ENCODE peak calls at places on chromosomes 2 and 18, in five cellular contexts. S is CD8-positive, alpha-beta T cell; Z is CD4-positive, CD25-positive, alpha-beta regulatory T cell; J is AG04450; Q is mammary epithelial cell. U is an unnamed sample.

GRCh38 chr18:27922780-27923179 is 254.2 kb downstream of the CDH2 start:
- DNase-seq in Z (no peak), J (no peak), Q (no peak), S (no peak), U (no peak)

GRCh38 chr2:84725717-84726116 is 155.2 kb downstream of the TRABD2A start:
- DNase-seq in S (no peak), J (no peak), Z (no peak), Q (no peak), U (no peak)

GRCh38 chr18:2114289-2114688 is 457.0 kb downstream of the METTL4 start:
- DNase-seq in Z (no peak), J (no peak), Q (no peak), S (no peak), U (no peak)

GRCh38 chr2:157367704-157368103 is 42.1 kb upstream of the ERMN start:
- DNase-seq in Q (no peak), J (no peak), Z (no peak), S (no peak), U (no peak)

GRCh38 chr2:66443977-66444855 is 9.3 kb downstream of the MEIS1 start:
- DNase-seq in Z (no peak), Q (no peak), S (no peak), J (no peak), U (no peak)

GRCh38 chr18:48724455-48724854 is 185.6 kb downstream of the CTIF start:
- DNase-seq in J (no peak), S (no peak), Q (no peak), Z (no peak), U (no peak)

GRCh38 chr2:236242057-236242495 is 22.1 kb downstream of the ASB18 start:
- DNase-seq in J (no peak), Z (no peak), S (no peak), Q (no peak), U (no peak)

GRCh38 chr18:74524097-74524496 is 10.2 kb upstream of the CNDP1 start:
- DNase-seq in Z (no peak), J (no peak), Q (no peak), S (no peak), U (no peak)

GRCh38 chr2:70143314-70144150 is 47.3 kb downstream of the C2orf42 start:
- DNase-seq in Q (peak; percentile 44), S (peak; percentile 45), Z (peak; percentile 82), J (no peak), U (no peak)

GRCh38 chr2:239461551-239462515 is 61.0 kb upstream of the HDAC4 start:
- DNase-seq in S (no peak), Z (no peak), J (no peak), Q (no peak), U (no peak)

GRCh38 chr2:204108874-204109295 is 172.3 kb downstream of the ICOS start:
- DNase-seq in Z (peak; percentile 43), Q (no peak), J (no peak), S (peak; percentile 21), U (no peak)

GRCh38 chr2:95352291-95353054 is 50.0 kb upstream of the FAHD2A start:
- DNase-seq in Q (no peak), J (no peak), S (no peak), Z (no peak), U (no peak)

GRCh38 chr2:215430528-215431187 is 5.2 kb downstream of the FN1 start:
- DNase-seq in S (no peak), J (no peak), Z (no peak), Q (no peak), U (no peak)

GRCh38 chr2:204114294-204114693 is 177.7 kb downstream of the ICOS start:
- DNase-seq in J (no peak), Q (no peak), Z (no peak), S (no peak), U (no peak)

GRCh38 chr2:176755537-176756135 is 457.0 kb upstream of the HNRNPA3 start:
- DNase-seq in S (no peak), Q (no peak), J (no peak), Z (no peak), U (no peak)

GRCh38 chr2:109558076-109558882 is 55.5 kb downstream of the SEPTIN10 start:
- DNase-seq in Q (peak; percentile 81), S (no peak), Z (peak; percentile 33), J (no peak), U (peak; percentile 75)

GRCh38 chr2:181949047-181949446 is 36.6 kb upstream of the PPP1R1C start:
- DNase-seq in J (no peak), Q (peak; percentile 49), S (no peak), Z (no peak), U (peak; percentile 33)

GRCh38 chr2:238233625-238234024 is 6.2 kb downstream of the HES6 start:
- DNase-seq in J (no peak), Z (no peak), Q (no peak), S (no peak), U (no peak)

GRCh38 chr2:71602581-71602980 is 149.2 kb downstream of the DYSF start:
- DNase-seq in Z (no peak), S (no peak), J (no peak), Q (no peak), U (no peak)

GRCh38 chr18:26309283-26309682 is 83.0 kb downstream of the TAF4B start:
- DNase-seq in S (no peak), Z (no peak), Q (peak; percentile 29), J (no peak), U (no peak)

GRCh38 chr2:188623995-188624643 is 332.4 kb downstream of the GULP1 start:
- DNase-seq in J (no peak), Q (peak; percentile 21), Z (no peak), S (no peak), U (no peak)

GRCh38 chr18:56890632-56891031 is 239.5 kb downstream of the WDR7 start:
- DNase-seq in Q (peak; percentile 77), J (peak; percentile 73), Z (no peak), S (no peak), U (peak; percentile 33)

GRCh38 chr2:95271381-95271971 is 2.8 kb upstream of the PROM2 start:
- DNase-seq in Q (no peak), J (no peak), S (no peak), Z (no peak), U (no peak)

GRCh38 chr2:118121986-118122767 is 33.9 kb downstream of the INSIG2 start:
- DNase-seq in J (no peak), Q (peak; percentile 56), S (no peak), Z (no peak), U (no peak)

GRCh38 chr2:176166260-176166659 is 9.2 kb downstream of the HOXD3 start:
- DNase-seq in J (no peak), Q (no peak), S (no peak), Z (no peak), U (no peak)

GRCh38 chr2:186755066-186755465 is 61.2 kb downstream of the FAM171B start:
- DNase-seq in J (no peak), Z (no peak), S (no peak), Q (no peak), U (no peak)

GRCh38 chr2:75098856-75099255 is 100.5 kb downstream of the TACR1 start:
- DNase-seq in Q (peak; percentile 4), J (no peak), S (no peak), Z (peak; percentile 23), U (no peak)

DNA sequence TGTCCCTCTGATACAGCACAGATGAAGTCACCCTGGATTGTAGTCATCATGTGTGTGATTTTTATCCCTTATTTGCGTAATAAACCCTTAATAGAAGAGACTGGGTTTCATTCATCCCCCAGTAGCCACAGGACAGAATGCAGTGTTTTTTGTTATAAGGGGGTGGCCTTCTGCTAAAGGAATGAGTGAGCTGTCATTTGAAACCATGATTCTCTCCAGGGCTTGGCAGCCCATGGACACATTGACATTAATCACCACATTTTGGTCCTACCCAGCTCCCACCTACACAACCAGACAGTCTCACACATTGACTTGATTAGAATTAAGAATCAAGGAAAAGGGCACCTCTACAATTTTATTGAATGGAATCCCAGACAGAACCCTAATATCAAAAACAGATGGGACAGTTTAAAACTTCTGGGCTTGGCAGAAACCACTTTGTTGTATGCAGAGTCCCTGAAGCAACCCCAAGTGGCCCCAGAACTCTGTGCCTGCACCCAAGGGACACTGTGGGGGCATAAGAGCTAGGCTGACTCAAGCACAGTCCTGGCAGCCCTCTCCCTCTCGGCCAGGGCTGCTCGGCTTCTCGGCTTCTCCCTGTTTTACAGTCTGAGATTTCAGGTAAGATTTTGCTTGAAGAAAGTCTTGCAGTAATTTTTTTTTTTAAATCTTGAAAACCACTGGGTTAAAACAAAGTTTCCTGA is 254.0 kb upstream of the SLC14A2 start:
- DNase-seq in J (no peak), Z (no peak), Q (no peak), S (no peak), U (no peak)
- H3K27ac ChIP-seq in J (no peak overlapping the region), Z (no peak overlapping the region), Q (no peak overlapping the region), S (no peak overlapping the region), U (no peak overlapping the region)

GRCh38 chr2:20091305-20091991 is 40.0 kb upstream of the LAPTM4A start:
- DNase-seq in Z (no peak), J (peak; percentile 86), S (no peak), Q (peak; percentile 87), U (no peak)
- H3K27ac ChIP-seq in Z (no peak overlapping the region), J (peak overlapping the region; percentile 98), S (no peak overlapping the region), Q (peak overlapping the region; percentile 70), U (peak overlapping the region; percentile 84)

DNA sequence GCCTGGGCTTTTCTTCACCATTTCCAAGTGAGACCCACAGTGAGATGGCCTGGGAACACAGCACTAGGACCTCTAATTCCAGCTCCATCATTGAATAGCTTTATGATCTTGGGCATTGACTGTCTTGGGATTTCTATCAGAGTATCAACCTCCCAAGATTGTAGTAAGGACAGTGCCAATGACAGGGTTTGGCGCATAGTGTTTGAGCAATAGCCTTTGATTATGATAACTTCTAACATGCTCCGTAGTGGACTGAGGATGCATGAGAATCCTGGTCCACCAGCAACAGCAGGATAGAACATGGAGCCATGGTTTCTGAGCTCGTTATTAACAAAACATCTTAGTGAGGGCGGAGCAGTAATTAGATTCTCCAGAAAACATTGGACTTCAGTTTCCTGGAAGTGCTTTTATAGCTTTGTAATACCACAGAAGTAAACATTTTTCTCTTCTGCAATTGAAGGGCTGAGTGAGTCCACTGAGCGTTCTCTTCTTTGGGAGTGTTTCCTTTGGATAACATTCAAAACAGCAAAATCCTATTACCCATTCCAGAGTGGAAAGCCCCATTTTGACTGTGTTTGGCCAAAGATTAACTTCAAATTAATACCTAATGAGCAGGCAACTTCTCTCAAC is 63.7 kb downstream of the IL1R2 start:
- DNase-seq in Q (no peak), S (no peak), Z (peak; percentile 61), J (no peak), U (no peak)
- H3K27ac ChIP-seq in Q (no peak overlapping the region), S (no peak overlapping the region), Z (no peak overlapping the region), J (no peak overlapping the region), U (no peak overlapping the region)

DNA sequence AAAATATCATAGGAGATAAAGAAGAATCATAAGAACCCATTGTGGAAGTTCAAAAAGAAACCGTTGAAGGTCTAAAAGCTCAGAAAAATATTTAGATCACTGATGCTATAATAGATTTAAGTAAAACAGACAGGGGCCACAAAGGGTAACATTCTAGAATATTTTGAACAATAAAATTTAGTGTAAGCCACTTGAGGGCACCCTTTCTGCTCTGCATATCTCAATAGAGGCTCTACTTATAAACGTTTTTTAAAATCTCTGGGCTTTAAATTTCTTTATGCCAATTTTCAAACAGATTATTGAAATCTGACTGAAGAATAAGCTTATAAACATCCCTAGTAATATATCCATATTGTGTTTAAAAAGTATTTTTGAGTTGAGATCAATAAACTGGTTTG is 57.6 kb upstream of the IL1RL1 start:
- DNase-seq in S (no peak), J (no peak), Q (no peak), Z (peak; percentile 54), U (no peak)
- H3K27ac ChIP-seq in S (no peak overlapping the region), J (no peak overlapping the region), Q (no peak overlapping the region), Z (no peak overlapping the region), U (peak overlapping the region; percentile 32)

U was measured in epithelial cell of prostate.